ENCODE peak calls at places on chromosomes 4 and X, in seven cellular contexts. L is SK-N-SH, E is H1, P is K562, I is HCT116, S is HepG2, R is GM12878. C is an unnamed sample.

GRCh38 chr4:71487324-71487677 is 148.5 kb downstream of the SLC4A4 start:
- DNase-seq in L (no peak), E (no peak), P (no peak), I (no peak), S (no peak), R (no peak), C (no peak)

GRCh38 chrX:9163153-9163790 is 129.3 kb upstream of the FAM9B start:
- DNase-seq in L (no peak), E (no peak), P (no peak), I (no peak), S (no peak), R (no peak), C (no peak)

GRCh38 chr4:173666-174314 is 49.5 kb downstream of the ZNF718 start:
- DNase-seq in L (no peak), E (peak), P (no peak), I (no peak), S (no peak), R (no peak), C (no peak)

GRCh38 chrX:139213241-139213709 is 317.3 kb upstream of the F9 start:
- DNase-seq in L (no peak), E (no peak), P (peak), I (no peak), S (peak), R (no peak), C (no peak)

GRCh38 chr4:64756016-64756415 is 346.8 kb upstream of the TECRL start:
- DNase-seq in L (no peak), E (no peak), P (no peak), I (no peak), S (no peak), R (no peak), C (no peak)

GRCh38 chr4:21726255-21726815 is 222.2 kb downstream of the KCNIP4 start:
- DNase-seq in L (no peak), E (no peak), P (no peak), I (no peak), S (no peak), R (no peak), C (no peak)

GRCh38 chr4:121827851-121828250 is 4.2 kb upstream of the CCNA2 start:
- DNase-seq in L (no peak), E (no peak), P (peak), I (no peak), S (no peak), R (no peak), C (no peak)

GRCh38 chr4:80362578-80363181 is 27.1 kb downstream of the CFAP299 start:
- DNase-seq in L (peak), E (no peak), P (peak), I (peak), S (peak), R (no peak), C (no peak)

GRCh38 chr4:186845137-186845842 is 121.6 kb upstream of the FAT1 start:
- DNase-seq in L (no peak), E (no peak), P (peak), I (peak), S (peak), R (no peak), C (no peak)

GRCh38 chr4:150950657-150951056 is 64.4 kb downstream of the LRBA start:
- DNase-seq in L (no peak), E (no peak), P (peak), I (no peak), S (peak), R (no peak), C (no peak)

DNA sequence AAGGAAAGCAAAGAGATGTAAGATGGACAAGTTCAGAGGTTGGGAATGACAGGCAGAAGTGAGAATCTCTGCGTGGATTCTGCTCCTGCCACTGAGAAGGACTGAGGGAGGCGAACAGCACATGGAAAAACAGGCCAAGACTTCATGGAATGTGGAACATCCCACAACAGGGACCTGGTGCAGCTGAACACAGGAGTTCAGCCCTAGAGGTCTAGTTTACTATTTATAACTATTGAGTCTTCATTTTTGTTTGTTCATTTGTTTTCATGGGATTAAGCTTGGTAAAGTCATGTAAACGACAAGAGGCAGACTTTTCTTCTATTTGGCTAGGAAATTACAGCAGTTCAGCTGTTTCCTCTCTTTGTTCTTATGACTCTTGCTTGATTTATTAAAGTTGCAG is 234.5 kb downstream of the MAML3 start:
- DNase-seq in L (no peak), E (no peak), P (no peak), I (no peak), S (no peak), R (no peak), C (peak)
- TF ChIP-seq JUND in L (no peak), E (no peak), P (no peak), I (no peak), S (no peak), R (no peak), C (no peak)

GRCh38 chrX:38275615-38276014 is 51.7 kb downstream of the RPGR start:
- DNase-seq in L (no peak), E (no peak), P (no peak), I (peak), S (peak), R (peak), C (no peak)
- TF ChIP-seq JUND in L (peak), E (no peak), P (no peak), I (peak), S (no peak), R (no peak), C (no peak)

GRCh38 chrX:7086384-7086783 is 61.1 kb upstream of the STS start:
- DNase-seq in L (no peak), E (no peak), P (no peak), I (no peak), S (no peak), R (no peak), C (no peak)

GRCh38 chrX:7091923-7092322 is 55.6 kb upstream of the STS start:
- DNase-seq in L (no peak), E (no peak), P (no peak), I (no peak), S (no peak), R (no peak), C (no peak)

GRCh38 chrX:7085879-7086278 is 61.6 kb upstream of the STS start:
- DNase-seq in L (no peak), E (no peak), P (no peak), I (no peak), S (no peak), R (no peak), C (no peak)

GRCh38 chrX:7090506-7091095 is 56.9 kb upstream of the STS start:
- DNase-seq in L (no peak), E (no peak), P (no peak), I (no peak), S (peak), R (no peak), C (no peak)

GRCh38 chrX:7088968-7089615 is 58.4 kb upstream of the STS start:
- DNase-seq in L (no peak), E (no peak), P (no peak), I (no peak), S (no peak), R (no peak), C (peak)
- TF ChIP-seq JUND in L (no peak), E (no peak), P (no peak), I (no peak), S (no peak), R (no peak), C (no peak)

GRCh38 chr4:13454786-13455185 is 29.4 kb downstream of the RAB28 start:
- DNase-seq in L (no peak), E (no peak), P (no peak), I (no peak), S (no peak), R (no peak), C (no peak)

GRCh38 chr4:13455411-13455810 is 28.7 kb downstream of the RAB28 start:
- DNase-seq in L (no peak), E (no peak), P (no peak), I (no peak), S (no peak), R (no peak), C (no peak)

GRCh38 chr4:13452927-13453579 is 31.1 kb downstream of the RAB28 start:
- DNase-seq in L (no peak), E (no peak), P (no peak), I (no peak), S (no peak), R (no peak), C (no peak)
- TF ChIP-seq JUND in L (no peak), E (no peak), P (no peak), I (no peak), S (no peak), R (no peak), C (no peak)

GRCh38 chrX:74382613-74383012 is 38.7 kb upstream of the SLC16A2 start:
- DNase-seq in L (peak), E (peak), P (peak), I (peak), S (peak), R (peak), C (peak)
- TF ChIP-seq JUND in L (no peak), E (no peak), P (no peak), I (no peak), S (no peak), R (no peak), C (no peak)

GRCh38 chr4:1488357-1488756 is 82.1 kb upstream of the NKX1-1 start:
- DNase-seq in L (no peak), E (no peak), P (no peak), I (no peak), S (no peak), R (no peak), C (no peak)

GRCh38 chr4:1489639-1489995 is 83.4 kb upstream of the NKX1-1 start:
- DNase-seq in L (no peak), E (no peak), P (no peak), I (no peak), S (no peak), R (no peak), C (no peak)

GRCh38 chr4:1487106-1487505 is 80.9 kb upstream of the NKX1-1 start:
- DNase-seq in L (no peak), E (no peak), P (no peak), I (no peak), S (no peak), R (no peak), C (no peak)

GRCh38 chr4:1488831-1489638 is 82.8 kb upstream of the NKX1-1 start:
- DNase-seq in L (no peak), E (no peak), P (no peak), I (no peak), S (no peak), R (no peak), C (no peak)

DNA sequence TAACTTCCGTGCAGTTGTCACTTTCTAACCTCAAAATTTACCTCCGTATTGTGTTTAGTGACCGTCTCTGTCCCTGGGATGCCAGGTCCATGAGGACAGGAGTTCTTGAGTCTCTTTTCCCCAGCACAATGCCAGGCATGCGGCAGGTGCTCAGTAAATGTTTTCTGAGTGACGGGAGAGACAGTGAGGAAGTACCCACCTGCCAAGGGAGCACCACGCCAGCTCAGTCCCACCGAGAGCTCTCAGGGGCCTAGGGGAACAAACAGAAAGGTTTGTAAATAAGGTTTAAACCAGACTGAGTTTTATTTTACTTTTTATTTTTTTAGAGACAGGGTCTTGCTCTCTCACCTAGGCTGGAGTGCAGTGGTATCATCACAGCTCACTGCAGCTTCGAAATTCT is 81.5 kb upstream of the NKX1-1 start:
- DNase-seq in L (no peak), E (no peak), P (no peak), I (no peak), S (no peak), R (no peak), C (no peak)
- TF ChIP-seq JUND in L (no peak), E (no peak), P (no peak), I (no peak), S (no peak), R (no peak), C (no peak)

GRCh38 chrX:16702700-16703599 is 9.5 kb downstream of the CTPS2 start:
- DNase-seq in L (no peak), E (no peak), P (no peak), I (no peak), S (peak), R (no peak), C (no peak)
- TF ChIP-seq JUND in L (no peak), E (no peak), P (no peak), I (no peak), S (no peak), R (no peak), C (no peak)

GRCh38 chrX:46863072-46863471 is 26.2 kb downstream of the RP2 start:
- DNase-seq in L (no peak), E (no peak), P (no peak), I (no peak), S (no peak), R (no peak), C (no peak)

GRCh38 chrX:46860536-46860935 is 23.7 kb downstream of the RP2 start:
- DNase-seq in L (no peak), E (no peak), P (no peak), I (no peak), S (peak), R (no peak), C (no peak)

DNA sequence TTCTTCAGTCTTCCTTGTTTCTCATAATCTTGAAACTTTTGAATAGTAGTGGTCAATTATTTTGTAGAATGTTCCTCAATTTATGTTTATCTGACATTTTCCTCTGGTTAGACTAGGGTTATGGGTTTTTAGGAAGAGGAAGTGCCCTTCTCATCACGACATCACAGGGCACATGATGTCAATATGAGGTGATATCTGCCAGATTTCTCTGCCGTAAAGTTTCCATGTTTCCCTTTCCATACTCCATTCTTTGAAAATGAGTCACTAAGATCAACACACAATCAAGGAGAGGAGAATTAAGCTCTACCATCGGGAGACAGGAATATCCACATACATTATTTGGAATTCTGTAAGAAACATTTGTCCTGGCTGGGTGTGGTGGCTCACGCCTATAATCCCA is 28.4 kb downstream of the RP2 start:
- DNase-seq in L (no peak), E (no peak), P (no peak), I (no peak), S (peak), R (no peak), C (no peak)
- TF ChIP-seq JUND in L (no peak), E (no peak), P (no peak), I (peak), S (no peak), R (no peak), C (no peak)

GRCh38 chr4:135605096-135605495 is 1403.5 kb upstream of the PABPC4L start:
- DNase-seq in L (no peak), E (no peak), P (no peak), I (no peak), S (no peak), R (no peak), C (no peak)
- TF ChIP-seq JUND in L (no peak), E (no peak), P (no peak), I (no peak), S (no peak), R (no peak), C (no peak)

GRCh38 chr4:187883049-187883448 is 112.5 kb upstream of the ZFP42 start:
- DNase-seq in L (no peak), E (no peak), P (no peak), I (no peak), S (no peak), R (no peak), C (no peak)

GRCh38 chr4:187887886-187888285 is 107.7 kb upstream of the ZFP42 start:
- DNase-seq in L (peak), E (no peak), P (no peak), I (no peak), S (no peak), R (no peak), C (no peak)

GRCh38 chr4:187883836-187884235 is 111.7 kb upstream of the ZFP42 start:
- DNase-seq in L (no peak), E (no peak), P (no peak), I (no peak), S (no peak), R (no peak), C (no peak)
- TF ChIP-seq JUND in L (no peak), E (no peak), P (no peak), I (no peak), S (no peak), R (no peak), C (no peak)